ENCODE peak calls at places on chromosome 15, in six cellular contexts. E, S, L, R, X and K are unnamed samples.

GRCh38 chr15:92527197-92527596 is 128.4 kb downstream of the FAM174B start:
- DNase-seq in E (peak; percentile 35), S (no peak), L (no peak), R (no peak), X (no peak), K (peak; percentile 63)

GRCh38 chr15:94164202-94164807 is 67.1 kb upstream of the MCTP2 start:
- DNase-seq in E (no peak), S (peak; percentile 91), L (peak; percentile 80), R (no peak), X (peak; percentile 48), K (peak; percentile 40)

GRCh38 chr15:63872759-63873510 is 39.2 kb upstream of the HERC1 start:
- DNase-seq in E (no peak), S (no peak), L (no peak), R (no peak), X (no peak), K (no peak)

GRCh38 chr15:32651229-32651837 is 9.8 kb downstream of the SCG5 start:
- DNase-seq in E (no peak), S (peak; percentile 92), L (peak; percentile 74), R (no peak), X (peak; percentile 23), K (no peak)

GRCh38 chr15:51731549-51732267 is 5.7 kb downstream of the LYSMD2 start:
- DNase-seq in E (no peak), S (no peak), L (no peak), R (no peak), X (no peak), K (no peak)

GRCh38 chr15:42508263-42508690 is 12.8 kb downstream of the SNAP23 start:
- DNase-seq in E (no peak), S (no peak), L (no peak), R (no peak), X (no peak), K (no peak)

GRCh38 chr15:62544446-62544845 is 379.4 kb upstream of the C2CD4B start:
- DNase-seq in E (no peak), S (no peak), L (no peak), R (no peak), X (no peak), K (no peak)

GRCh38 chr15:91627473-91628309 is 225.8 kb upstream of the SLCO3A1 start:
- DNase-seq in E (peak; percentile 67), S (no peak), L (no peak), R (no peak), X (no peak), K (peak; percentile 63)

GRCh38 chr15:44231842-44232241 is 36.8 kb upstream of the FRMD5 start:
- DNase-seq in E (no peak), S (no peak), L (no peak), R (no peak), X (no peak), K (no peak)

GRCh38 chr15:31437686-31438085 is 111.1 kb downstream of the KLF13 start:
- DNase-seq in E (no peak), S (no peak), L (no peak), R (no peak), X (no peak), K (no peak)

GRCh38 chr15:71485094-71485693 is 325.2 kb upstream of the NR2E3 start:
- DNase-seq in E (no peak), S (peak; percentile 63), L (peak; percentile 11), R (no peak), X (no peak), K (no peak)

GRCh38 chr15:59524331-59524731 is 86.3 kb downstream of the FAM81A start:
- DNase-seq in E (no peak), S (no peak), L (peak; percentile 8), R (no peak), X (no peak), K (no peak)

GRCh38 chr15:55909036-55909811 is 84.2 kb downstream of the NEDD4 start:
- DNase-seq in E (no peak), S (no peak), L (no peak), R (no peak), X (no peak), K (no peak)

GRCh38 chr15:41279535-41280283 is 48.6 kb downstream of the CHP1 start:
- DNase-seq in E (no peak), S (no peak), L (no peak), R (no peak), X (no peak), K (no peak)

GRCh38 chr15:79897701-79898113 is 893 bp upstream of the MTHFS start:
- DNase-seq in E (no peak), S (no peak), L (no peak), R (no peak), X (no peak), K (no peak)

GRCh38 chr15:57565326-57565725 is 26.4 kb upstream of the MYZAP start:
- DNase-seq in E (no peak), S (no peak), L (no peak), R (no peak), X (no peak), K (no peak)

GRCh38 chr15:75961332-75961731 is 50.9 kb downstream of the NRG4 start:
- DNase-seq in E (no peak), S (no peak), L (no peak), R (no peak), X (no peak), K (no peak)

GRCh38 chr15:80850941-80851451 is 71.8 kb downstream of the CEMIP start:
- DNase-seq in E (no peak), S (no peak), L (no peak), R (no peak), X (peak; percentile 53), K (no peak)

GRCh38 chr15:59587085-59587826 is 24.3 kb upstream of the GCNT3 start:
- DNase-seq in E (no peak), S (no peak), L (no peak), R (no peak), X (peak; percentile 81), K (no peak)

GRCh38 chr15:42826251-42826890 is 89.4 kb upstream of the CDAN1 start:
- DNase-seq in E (no peak), S (no peak), L (no peak), R (no peak), X (no peak), K (no peak)

GRCh38 chr15:45829336-45830153 is 194.7 kb downstream of the SQOR start:
- DNase-seq in E (no peak), S (peak; percentile 51), L (no peak), R (no peak), X (no peak), K (no peak)

GRCh38 chr15:29854413-29854812 is 32.1 kb upstream of the TJP1 start:
- DNase-seq in E (no peak), S (no peak), L (no peak), R (no peak), X (no peak), K (no peak)

GRCh38 chr15:80825361-80826030 is 46.3 kb downstream of the CEMIP start:
- DNase-seq in E (no peak), S (no peak), L (no peak), R (no peak), X (no peak), K (peak; percentile 17)

GRCh38 chr15:80240261-80240660 is 11.8 kb downstream of the CTXND1 start:
- DNase-seq in E (no peak), S (no peak), L (no peak), R (no peak), X (no peak), K (no peak)

GRCh38 chr15:42836251-42836650 is 84.3 kb downstream of the TTBK2 start:
- DNase-seq in E (no peak), S (no peak), L (no peak), R (no peak), X (no peak), K (no peak)

GRCh38 chr15:73951044-73951561 is 24.8 kb downstream of the LOXL1 start:
- DNase-seq in E (peak; percentile 93), S (peak; percentile 96), L (peak; percentile 90), R (peak; percentile 97), X (no peak), K (peak; percentile 91)

GRCh38 chr15:91622676-91623342 is 230.7 kb upstream of the SLCO3A1 start:
- DNase-seq in E (no peak), S (no peak), L (peak; percentile 40), R (no peak), X (no peak), K (no peak)

GRCh38 chr15:69940441-69940785 is 157.3 kb downstream of the TLE3 start:
- DNase-seq in E (no peak), S (no peak), L (no peak), R (no peak), X (no peak), K (no peak)

GRCh38 chr15:88664151-88664778 is 25.4 kb downstream of the ISG20 start:
- DNase-seq in E (no peak), S (no peak), L (no peak), R (peak; percentile 55), X (no peak), K (no peak)

GRCh38 chr15:96344706-96345559 is 14.4 kb downstream of the NR2F2 start:
- DNase-seq in E (no peak), S (peak; percentile 68), L (peak; percentile 56), R (peak; percentile 77), X (no peak), K (no peak)
- H3K4me1 ChIP-seq in E (peaks cover 77% of the 10 kb centered on the region), S (no peaks in the 10 kb centered on the region), L (peaks cover 84% of the 10 kb centered on the region), R (no peaks in the 10 kb centered on the region), X (no peaks in the 10 kb centered on the region), K (peaks cover 79% of the 10 kb centered on the region)

DNA sequence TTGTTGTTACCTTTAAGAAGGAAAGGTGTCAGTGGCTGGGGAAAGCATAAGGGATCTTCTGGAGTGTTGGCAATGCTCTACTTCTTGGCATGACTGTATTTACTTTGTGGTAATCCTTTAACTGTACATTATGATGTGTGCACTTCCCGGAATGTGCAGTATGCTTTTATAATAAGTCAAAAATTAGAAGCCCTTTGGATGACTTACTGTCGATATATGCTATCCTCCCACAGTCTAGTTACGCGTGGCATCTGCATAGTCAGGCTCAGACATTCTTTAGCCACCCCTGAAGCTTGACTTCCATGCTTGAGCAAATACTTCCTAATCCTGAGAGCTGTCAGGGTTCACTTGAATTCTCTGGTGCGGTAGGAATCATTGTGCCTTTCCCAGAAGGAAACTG is 20.7 kb upstream of the ATP10A start:
- DNase-seq in E (no peak), S (no peak), L (no peak), R (no peak), X (no peak), K (no peak)
- H3K4me1 ChIP-seq in E (peaks cover 9% of the 10 kb centered on the region), S (no peaks in the 10 kb centered on the region), L (no peaks in the 10 kb centered on the region), R (no peaks in the 10 kb centered on the region), X (no peaks in the 10 kb centered on the region), K (no peaks in the 10 kb centered on the region)

DNA sequence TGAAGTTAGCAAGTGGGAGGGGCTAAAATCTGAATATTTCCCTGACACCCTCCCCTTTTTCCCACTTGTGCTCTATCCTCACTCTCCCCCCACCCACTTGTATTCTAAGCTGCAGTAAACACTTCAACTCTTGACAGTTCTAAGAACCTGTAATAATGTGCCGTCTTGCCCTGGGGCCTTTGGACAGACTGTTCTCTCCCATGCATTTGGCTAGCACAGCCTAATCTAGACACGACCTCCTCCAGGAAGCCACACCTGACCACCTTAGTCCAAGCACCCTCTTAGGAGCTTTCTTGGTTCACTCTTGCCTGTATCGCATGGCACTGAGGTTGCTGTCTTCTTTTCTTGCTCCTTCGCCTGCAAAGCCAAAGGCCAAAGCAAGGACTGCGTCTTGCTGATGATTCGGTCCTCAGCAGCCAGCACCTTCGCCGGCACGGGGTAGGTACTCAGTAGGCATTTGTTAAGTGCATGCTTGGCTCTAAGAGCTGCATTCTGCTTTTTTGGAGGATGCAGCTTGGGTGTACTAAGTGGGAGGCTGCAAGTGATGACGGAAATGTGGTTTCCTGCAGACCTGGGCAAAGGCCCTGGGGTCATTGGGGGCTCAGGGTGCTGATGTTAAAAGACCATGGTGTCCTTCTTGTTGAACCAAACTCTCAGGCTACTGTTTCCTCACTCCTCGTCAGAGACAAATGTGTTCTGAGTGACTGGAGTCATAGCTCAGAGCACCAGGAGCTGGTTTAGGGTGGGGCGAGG is 2.0 kb upstream of the ZNF710 start:
- DNase-seq in E (no peak), S (no peak), L (no peak), R (no peak), X (no peak), K (no peak)
- H3K4me1 ChIP-seq in E (peaks cover 41% of the 10 kb centered on the region), S (peaks cover 20% of the 10 kb centered on the region), L (peaks cover 23% of the 10 kb centered on the region), R (no peaks in the 10 kb centered on the region), X (peaks cover 27% of the 10 kb centered on the region), K (peaks cover 19% of the 10 kb centered on the region)

GRCh38 chr15:100728371-100729201 is 126.2 kb downstream of the ASB7 start:
- DNase-seq in E (no peak), S (no peak), L (no peak), R (peak; percentile 61), X (no peak), K (no peak)
- H3K4me1 ChIP-seq in E (peaks cover 14% of the 10 kb centered on the region), S (no peaks in the 10 kb centered on the region), L (no peaks in the 10 kb centered on the region), R (peaks cover 7% of the 10 kb centered on the region), X (peaks cover 51% of the 10 kb centered on the region), K (peaks cover 17% of the 10 kb centered on the region)